ENCODE peak calls at places on chromosomes 7 and 10, in four cellular contexts. J is WTC11, P is Ammon's horn, V is C1 segment of cervical spinal cord. Q is an unnamed sample.

GRCh38 chr10:22437620-22438588 is 92.6 kb downstream of the SPAG6 start:
- DNase-seq in J (no peak), P (peak; percentile 47), V (peak; percentile 39), Q (peak; percentile 26)

GRCh38 chr10:101195921-101196320 is 33.3 kb downstream of the LBX1 start:
- DNase-seq in J (no peak), P (no peak), V (no peak), Q (no peak)

GRCh38 chr10:132806126-132807061 is 20.4 kb upstream of the NKX6-2 start:
- DNase-seq in J (no peak), P (no peak), V (no peak), Q (no peak)

GRCh38 chr7:13851756-13852155 is 137.7 kb downstream of the ETV1 start:
- DNase-seq in J (no peak), P (no peak), V (no peak), Q (no peak)

GRCh38 chr10:124704428-124704805 is 39.8 kb downstream of the FAM53B start:
- DNase-seq in J (no peak), P (peak; percentile 28), V (no peak), Q (no peak)

GRCh38 chr10:118204292-118204943 is 137.7 kb downstream of the FAM204A start:
- DNase-seq in J (no peak), P (no peak), V (no peak), Q (no peak)

GRCh38 chr10:119362122-119362521 is 154.8 kb downstream of the GRK5 start:
- DNase-seq in J (no peak), P (no peak), V (no peak), Q (no peak)

GRCh38 chr10:132873395-132873794 is 69.0 kb downstream of the CFAP46 start:
- DNase-seq in J (peak; percentile 6), P (no peak), V (no peak), Q (no peak)

GRCh38 chr10:14635049-14635710 is 139.5 kb downstream of the FAM107B start:
- DNase-seq in J (no peak), P (no peak), V (no peak), Q (no peak)

GRCh38 chr7:115910541-115911164 is 119.9 kb downstream of the TFEC start:
- DNase-seq in J (no peak), P (peak; percentile 21), V (peak; percentile 1), Q (no peak)

GRCh38 chr10:96370575-96371157 is 11.9 kb upstream of the OPALIN start:
- DNase-seq in J (peak; percentile 81), P (peak; percentile 69), V (peak; percentile 19), Q (no peak)

GRCh38 chr10:5461914-5462840 is 37.2 kb downstream of the CALML5 start:
- DNase-seq in J (no peak), P (no peak), V (no peak), Q (no peak)

GRCh38 chr7:6508539-6508938 is 42.7 kb downstream of the GRID2IP start:
- DNase-seq in J (no peak), P (no peak), V (no peak), Q (no peak)

GRCh38 chr7:121479466-121479865 is 83.4 kb upstream of the FAM3C start:
- DNase-seq in J (no peak), P (no peak), V (no peak), Q (no peak)

GRCh38 chr7:96198047-96198636 is 123.8 kb downstream of the SLC25A13 start:
- DNase-seq in J (no peak), P (no peak), V (no peak), Q (no peak)

GRCh38 chr7:138753611-138754010 is 44.2 kb upstream of the TMEM213 start:
- DNase-seq in J (no peak), P (no peak), V (no peak), Q (no peak)

GRCh38 chr7:130941322-130942210 is 207.6 kb upstream of the KLF14 start:
- DNase-seq in J (no peak), P (peak; percentile 43), V (no peak), Q (no peak)

GRCh38 chr10:71075759-71076472 is 136.5 kb upstream of the UNC5B start:
- DNase-seq in J (peak; percentile 9), P (no peak), V (no peak), Q (no peak)

GRCh38 chr10:75402486-75403143 is 1.1 kb upstream of the ZNF503 start:
- DNase-seq in J (peak; percentile 52), P (no peak), V (no peak), Q (no peak)

GRCh38 chr10:89250814-89251416 is 660 bp downstream of the LIPA start:
- DNase-seq in J (no peak), P (peak; percentile 38), V (no peak), Q (no peak)

GRCh38 chr7:74183653-74184450 is 9.7 kb downstream of the EIF4H start:
- DNase-seq in J (peak; percentile 35), P (no peak), V (no peak), Q (no peak)

GRCh38 chr7:111090834-111091233 is at the start of gene LRRN3:
- DNase-seq in J (no peak), P (peak; percentile 94), V (peak; percentile 90), Q (no peak)

GRCh38 chr7:134724606-134725005 is 54.8 kb upstream of the CALD1 start:
- DNase-seq in J (peak; percentile 41), P (no peak), V (no peak), Q (no peak)

GRCh38 chr7:75639071-75639892 is 99.5 kb downstream of the HIP1 start:
- DNase-seq in J (peak; percentile 82), P (peak; percentile 45), V (no peak), Q (peak; percentile 7)

GRCh38 chr7:143885951-143886350 is 16.0 kb downstream of the TCAF1 start:
- DNase-seq in J (no peak), P (no peak), V (no peak), Q (no peak)

GRCh38 chr10:60816624-60817023 is 38.3 kb downstream of the CDK1 start:
- DNase-seq in J (no peak), P (peak; percentile 95), V (peak; percentile 34), Q (no peak)